ENCODE peak calls at places on chromosomes 11 and 22, in ten cellular contexts. F is PC-9; X is lower lobe of right lung; S is CD8-positive, alpha-beta T cell; W is activated B cell treated with CpG ODN at 0.5 μM for 24 hours; U is endothelial cell of umbilical vein; Z is HCT116; L is fibroblast of mammary gland; P is OCI-LY7; M is AG10803. E is an unnamed sample.

GRCh38 chr11:72588656-72589410 is 85.4 kb downstream of the PDE2A start:
- DNase-seq in U (no peak), X (no peak), L (no peak), M (no peak), F (no peak), W (no peak), S (no peak), Z (no peak), P (no peak), E (no peak)

GRCh38 chr11:57647960-57648776 is 1.5 kb downstream of the YPEL4 start:
- DNase-seq in Z (no peak), S (no peak), P (no peak), L (no peak), U (no peak), M (no peak), F (no peak), X (peak), W (no peak), E (no peak)

GRCh38 chr11:99973993-99974392 is 713.1 kb upstream of the ARHGAP42 start:
- DNase-seq in F (no peak), X (no peak), P (no peak), W (no peak), U (no peak), S (no peak), L (no peak), Z (no peak), M (no peak), E (no peak)

GRCh38 chr22:38426628-38427027 is 28.4 kb downstream of the KCNJ4 start:
- DNase-seq in L (no peak), W (no peak), Z (no peak), X (no peak), U (no peak), P (no peak), S (no peak), M (no peak), F (no peak), E (no peak)

GRCh38 chr11:12331239-12331874 is 46.0 kb upstream of the PARVA start:
- DNase-seq in M (peak), Z (peak), W (no peak), X (peak), P (peak), U (peak), S (peak), F (peak), L (peak), E (peak)

GRCh38 chr11:68380786-68381622 is 68.6 kb downstream of the LRP5 start:
- DNase-seq in U (peak), X (no peak), S (no peak), W (no peak), L (no peak), F (peak), P (peak), Z (no peak), M (peak), E (no peak)

GRCh38 chr11:94144233-94144632 is 15.6 kb downstream of the PANX1 start:
- DNase-seq in Z (no peak), X (no peak), W (no peak), F (peak), L (no peak), U (no peak), P (no peak), M (no peak), S (no peak), E (no peak)

GRCh38 chr22:44025171-44026065 is 1.3 kb downstream of the PARVB start:
- DNase-seq in X (peak), P (peak), U (peak), W (peak), Z (no peak), L (no peak), F (no peak), S (no peak), M (no peak), E (no peak)

GRCh38 chr11:76153609-76153949 is 52.7 kb downstream of the WNT11 start:
- DNase-seq in Z (no peak), F (peak), P (no peak), S (no peak), L (no peak), M (peak), W (no peak), U (no peak), X (no peak), E (peak)

GRCh38 chr11:65402790-65403189 is 16.4 kb downstream of the FRMD8 start:
- DNase-seq in L (no peak), Z (no peak), X (no peak), F (no peak), M (no peak), W (no peak), P (no peak), U (no peak), S (no peak), E (no peak)

GRCh38 chr11:128890543-128891409 is at the start of gene KCNJ5:
- DNase-seq in S (no peak), Z (no peak), W (no peak), P (no peak), U (no peak), X (peak), F (peak), L (no peak), M (peak), E (peak)

GRCh38 chr11:61899146-61899841 is 7.9 kb upstream of the FADS3 start:
- DNase-seq in Z (peak), U (peak), S (peak), X (peak), F (peak), M (peak), W (peak), P (peak), L (peak), E (peak)

GRCh38 chr22:47126344-47126811 is 363.9 kb downstream of the TBC1D22A start:
- DNase-seq in W (no peak), P (no peak), S (no peak), F (no peak), M (no peak), U (no peak), L (no peak), Z (no peak), X (peak), E (no peak)

GRCh38 chr22:35549338-35549737 is 8.7 kb downstream of the RASD2 start:
- DNase-seq in Z (no peak), S (no peak), X (no peak), U (no peak), L (no peak), M (no peak), W (no peak), F (no peak), P (no peak), E (no peak)

GRCh38 chr11:41320233-41320993 is 139.0 kb downstream of the LRRC4C start:
- DNase-seq in W (no peak), P (no peak), F (no peak), X (no peak), S (no peak), Z (no peak), L (no peak), M (no peak), U (no peak), E (no peak)

GRCh38 chr11:10637629-10638028 is 55.9 kb downstream of the IRAG1 start:
- DNase-seq in X (no peak), F (no peak), S (no peak), U (no peak), P (no peak), W (no peak), Z (no peak), L (no peak), M (no peak), E (no peak)
- TF ChIP-seq CTCF in X (no peak), F (no peak), S (no peak), U (no peak), P (no peak), W (no peak), Z (no peak), L (no peak), M (no peak), E (no peak)

GRCh38 chr22:36946436-36947158 is 33.2 kb downstream of the CSF2RB start:
- DNase-seq in L (no peak), S (no peak), Z (no peak), X (no peak), M (peak), P (peak), U (no peak), F (no peak), W (no peak), E (no peak)
- TF ChIP-seq CTCF in L (no peak), S (no peak), Z (no peak), X (no peak), M (peak), P (peak), U (no peak), F (peak), W (no peak), E (no peak)

DNA sequence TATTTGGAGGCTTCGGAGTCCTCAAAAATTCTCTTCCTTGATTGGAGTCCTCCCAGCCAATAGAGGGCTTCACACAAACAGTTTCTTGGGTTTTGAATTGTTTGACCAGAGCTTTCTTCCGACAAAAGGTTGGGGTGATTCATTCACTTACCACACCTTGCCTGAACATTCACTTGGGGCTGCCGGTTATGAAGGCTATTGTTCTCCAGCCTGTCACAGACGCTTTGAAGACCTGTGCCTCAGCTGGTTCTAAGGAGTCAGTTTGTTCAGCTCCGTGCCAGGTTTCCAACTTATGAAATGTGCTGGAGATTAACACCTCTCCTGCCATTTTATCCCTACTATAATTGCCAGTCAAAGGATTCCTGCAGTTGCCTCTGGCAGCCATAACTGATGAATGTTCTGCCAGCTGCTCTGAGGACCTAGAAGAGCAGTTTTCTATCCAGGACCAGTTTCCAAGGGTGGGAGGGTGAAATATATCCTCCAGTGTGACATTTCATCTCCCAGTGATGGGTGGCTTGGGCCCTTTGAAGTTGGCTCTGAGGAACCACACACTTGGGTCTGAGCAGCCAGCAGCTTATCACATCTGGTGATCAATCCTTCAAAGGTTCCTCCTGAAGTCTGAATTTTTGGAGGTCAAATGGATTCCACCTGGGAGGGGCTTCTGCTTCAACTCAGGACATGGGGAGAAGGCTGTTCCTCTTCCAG is 31.4 kb downstream of the LIMK2 start:
- DNase-seq in W (no peak), L (no peak), M (peak), S (no peak), X (no peak), U (peak), Z (peak), F (peak), P (no peak), E (no peak)
- TF ChIP-seq CTCF in W (no peak), L (no peak), M (no peak), S (no peak), X (no peak), U (no peak), Z (no peak), F (peak), P (no peak), E (no peak)

GRCh38 chr22:32355760-32356159 is 1.9 kb upstream of the RFPL3 start:
- DNase-seq in L (no peak), M (no peak), W (no peak), X (no peak), Z (peak), S (no peak), P (peak), F (no peak), U (no peak), E (no peak)
- TF ChIP-seq CTCF in L (no peak), M (no peak), W (no peak), X (no peak), Z (peak), S (no peak), P (peak), F (peak), U (no peak), E (peak)

DNA sequence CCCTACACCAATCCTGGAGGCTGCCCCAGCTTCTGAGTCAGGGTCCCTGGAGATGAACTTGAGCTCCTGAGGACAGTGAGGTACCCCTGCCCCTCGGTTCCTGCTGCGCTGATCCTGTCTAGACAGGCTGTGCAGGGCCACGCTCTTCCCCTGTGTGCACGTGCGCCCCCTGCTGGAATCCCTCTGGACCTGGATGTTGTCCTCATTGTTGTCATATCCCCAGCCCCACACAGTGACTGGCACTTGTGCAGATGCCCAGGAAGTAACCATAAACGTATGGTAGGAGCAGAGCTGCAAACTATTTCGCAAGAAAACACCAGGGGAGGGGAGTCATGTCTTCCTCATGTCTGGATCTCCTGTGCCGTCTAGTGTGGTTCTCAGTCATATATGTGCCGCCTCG is 114.7 kb downstream of the CRYBB2 start:
- DNase-seq in S (peak), L (peak), W (peak), F (no peak), X (no peak), P (peak), U (peak), Z (peak), M (peak), E (peak)
- TF ChIP-seq CTCF in S (no peak), L (peak), W (no peak), F (peak), X (peak), P (peak), U (peak), Z (peak), M (peak), E (peak)

DNA sequence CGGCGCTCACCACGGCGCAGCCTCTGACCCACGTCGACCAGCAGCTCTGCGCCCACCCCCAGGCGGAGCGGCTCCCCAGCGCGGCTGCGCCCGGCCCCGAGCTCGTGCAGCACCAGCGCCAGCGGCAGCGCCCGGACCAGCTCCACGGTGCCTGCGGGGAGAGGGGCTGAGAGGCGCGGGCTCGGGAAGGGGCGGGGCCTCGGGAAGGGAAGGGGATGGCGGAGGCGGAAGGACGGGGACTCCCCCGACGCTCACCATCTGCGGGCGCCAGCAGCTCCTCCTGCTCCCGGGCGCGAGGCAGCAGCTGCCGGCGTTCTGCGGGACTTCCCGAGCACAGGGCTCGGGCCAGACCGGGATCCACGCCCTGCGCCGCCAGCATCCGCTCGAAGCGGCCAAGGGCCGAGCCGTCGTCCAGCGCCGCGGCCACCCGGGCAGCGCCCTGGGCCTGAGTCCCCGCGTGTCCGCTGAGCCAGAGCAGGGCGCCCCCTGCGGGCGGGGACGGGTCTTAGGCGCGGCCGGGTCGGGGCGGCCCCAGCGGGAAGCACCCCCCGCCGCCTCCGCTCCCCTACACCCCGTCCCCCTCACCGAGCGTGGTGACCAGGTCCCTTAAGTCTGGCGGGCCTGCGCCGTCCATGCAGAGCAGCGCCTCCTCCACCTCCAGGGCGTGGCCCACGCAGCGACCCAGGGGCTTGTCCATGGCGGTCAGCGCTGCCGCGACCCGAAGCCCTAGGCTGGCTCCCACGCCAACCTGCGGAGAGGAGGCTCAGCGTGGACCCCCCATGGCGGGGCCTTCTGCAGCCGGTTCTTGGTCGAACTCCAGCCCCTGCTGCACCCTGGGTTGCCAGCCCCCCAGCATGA is 822 bp upstream of the SCO2 start:
- DNase-seq in M (peak), X (peak), U (peak), L (peak), P (peak), S (peak), W (peak), Z (no peak), F (peak), E (peak)
- TF ChIP-seq CTCF in M (peak), X (peak), U (peak), L (no peak), P (peak), S (peak), W (no peak), Z (peak), F (peak), E (peak)

GRCh38 chr22:49404020-49404419 is 423.7 kb downstream of the BRD1 start:
- DNase-seq in M (no peak), L (no peak), Z (no peak), P (no peak), F (no peak), X (peak), W (no peak), S (no peak), U (no peak), E (no peak)
- TF ChIP-seq CTCF in M (no peak), L (no peak), Z (no peak), P (no peak), F (no peak), X (no peak), W (no peak), S (no peak), U (no peak), E (no peak)